ENCODE peak calls at places on chromosomes 12 and 14, in six cellular contexts. X, Z, W, Q, C and K are unnamed samples.

GRCh38 chr14:35247777-35248475 is 44.3 kb upstream of the PSMA6 start:
- DNase-seq in X (no peak), Z (no peak), W (no peak), Q (no peak), C (no peak), K (no peak)

GRCh38 chr12:48977290-48978281 is 536 bp upstream of the WNT1 start:
- DNase-seq in X (peak), Z (peak), W (no peak), Q (peak), C (peak), K (no peak)

GRCh38 chr14:100607611-100607956 is 20.4 kb upstream of the BEGAIN start:
- DNase-seq in X (no peak), Z (no peak), W (no peak), Q (peak), C (no peak), K (no peak)

GRCh38 chr14:71748196-71748595 is 184.0 kb upstream of the RGS6 start:
- DNase-seq in X (no peak), Z (no peak), W (no peak), Q (no peak), C (no peak), K (no peak)

GRCh38 chr12:124684971-124685688 is 117.7 kb upstream of the NCOR2 start:
- DNase-seq in X (peak), Z (no peak), W (no peak), Q (no peak), C (peak), K (no peak)

GRCh38 chr12:49547090-49547690 is 8.4 kb downstream of the KCNH3 start:
- DNase-seq in X (no peak), Z (no peak), W (no peak), Q (peak), C (no peak), K (no peak)

GRCh38 chr12:67364228-67364627 is 95.1 kb downstream of the CAND1 start:
- DNase-seq in X (no peak), Z (no peak), W (no peak), Q (no peak), C (no peak), K (no peak)

GRCh38 chr12:69779928-69780327 is 41.3 kb downstream of the RAB3IP start:
- DNase-seq in X (peak), Z (peak), W (no peak), Q (peak), C (peak), K (no peak)

GRCh38 chr14:73744175-73744867 is 30.1 kb upstream of the PNMA1 start:
- DNase-seq in X (no peak), Z (no peak), W (no peak), Q (no peak), C (no peak), K (no peak)

GRCh38 chr12:79187032-79187431 is 322.5 kb downstream of the SYT1 start:
- DNase-seq in X (no peak), Z (no peak), W (no peak), Q (no peak), C (no peak), K (no peak)

GRCh38 chr14:100423421-100424010 is 100.4 kb downstream of the SLC25A47 start:
- DNase-seq in X (no peak), Z (no peak), W (no peak), Q (peak), C (peak), K (no peak)

GRCh38 chr12:111412007-111412829 is 6.5 kb downstream of the SH2B3 start:
- DNase-seq in X (no peak), Z (peak), W (no peak), Q (peak), C (peak), K (no peak)

GRCh38 chr12:95582230-95583058 is 31.2 kb upstream of the USP44 start:
- DNase-seq in X (peak), Z (no peak), W (no peak), Q (peak), C (peak), K (no peak)

GRCh38 chr14:81004575-81004974 is 49.2 kb downstream of the TSHR start:
- DNase-seq in X (no peak), Z (no peak), W (no peak), Q (no peak), C (no peak), K (no peak)

GRCh38 chr12:2963154-2963759 is 4.1 kb downstream of the TEAD4 start:
- DNase-seq in X (no peak), Z (no peak), W (no peak), Q (no peak), C (no peak), K (no peak)

GRCh38 chr12:108646597-108647190 is 13.0 kb upstream of the SELPLG start:
- DNase-seq in X (no peak), Z (no peak), W (no peak), Q (no peak), C (peak), K (no peak)

GRCh38 chr12:53233671-53234091 is 1.7 kb upstream of the RARG start:
- DNase-seq in X (no peak), Z (no peak), W (no peak), Q (no peak), C (no peak), K (no peak)
- TF ChIP-seq CTCF in X (no peak), Z (no peak), W (no peak), Q (peak), C (no peak), K (peak)

GRCh38 chr14:106436310-106436905 is 910.0 kb downstream of the TMEM121 start:
- DNase-seq in X (peak), Z (no peak), W (no peak), Q (no peak), C (no peak), K (no peak)
- TF ChIP-seq CTCF in X (peak), Z (no peak), W (no peak), Q (no peak), C (no peak), K (peak)

GRCh38 chr14:64663174-64663573 is 41.0 kb upstream of the PLEKHG3 start:
- DNase-seq in X (no peak), Z (no peak), W (no peak), Q (no peak), C (no peak), K (no peak)
- TF ChIP-seq CTCF in X (no peak), Z (no peak), W (no peak), Q (no peak), C (no peak), K (no peak)

GRCh38 chr12:20731274-20731673 is 36.1 kb downstream of the SLCO1C1 start:
- DNase-seq in X (no peak), Z (no peak), W (no peak), Q (no peak), C (no peak), K (no peak)
- TF ChIP-seq CTCF in X (no peak), Z (no peak), W (no peak), Q (peak), C (no peak), K (no peak)

DNA sequence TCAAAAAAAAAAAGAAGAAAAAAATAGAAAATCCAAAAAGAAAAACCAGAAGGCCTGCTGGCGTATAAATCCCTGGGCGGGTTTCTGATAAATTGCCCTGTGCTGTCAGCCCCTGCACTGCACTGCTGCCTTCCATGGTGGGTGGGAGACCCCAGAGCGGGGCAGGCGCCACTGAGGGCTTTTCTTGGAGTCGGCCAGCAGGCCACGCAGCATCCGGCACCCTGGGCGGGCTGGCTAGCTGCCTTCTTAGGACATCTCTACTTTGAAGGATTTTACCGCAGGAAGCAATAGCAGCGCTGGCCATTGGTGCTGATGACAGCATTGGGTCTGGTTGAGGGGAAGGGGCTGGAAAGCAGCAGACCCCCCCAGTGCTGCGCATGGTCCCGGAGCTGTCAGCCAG is 29.1 kb downstream of the IL31 start:
- DNase-seq in X (no peak), Z (no peak), W (no peak), Q (no peak), C (no peak), K (no peak)
- TF ChIP-seq CTCF in X (no peak), Z (no peak), W (no peak), Q (no peak), C (no peak), K (no peak)